ENCODE peak calls at places on chromosomes 5 and 9, in four cellular contexts. One of them, this sample, is unnamed.

GRCh38 chr5:138352722-138353549 is 451 bp downstream of the KDM3B start:
- DNase-seq in WERI-Rb-1: peak
- DNase-seq in left ventricle myocardium inferior: peak
- DNase-seq in foreskin keratinocyte: peak
- DNase-seq in this sample: no peak

GRCh38 chr5:96408841-96409458 is 24.1 kb downstream of the PCSK1 start:
- DNase-seq in foreskin keratinocyte: no peak
- DNase-seq in WERI-Rb-1: no peak
- DNase-seq in left ventricle myocardium inferior: no peak
- DNase-seq in this sample: no peak

GRCh38 chr9:111999319-111999718 is 102.7 kb downstream of the UGCG start:
- DNase-seq in left ventricle myocardium inferior: no peak
- DNase-seq in foreskin keratinocyte: no peak
- DNase-seq in WERI-Rb-1: no peak
- DNase-seq in this sample: no peak

GRCh38 chr9:98364042-98364441 is 108.6 kb upstream of the TBC1D2 start:
- DNase-seq in WERI-Rb-1: peak
- DNase-seq in foreskin keratinocyte: no peak
- DNase-seq in left ventricle myocardium inferior: no peak
- DNase-seq in this sample: no peak

GRCh38 chr5:90557871-90558270 is 726 bp upstream of the ADGRV1 start:
- DNase-seq in left ventricle myocardium inferior: no peak
- DNase-seq in foreskin keratinocyte: peak
- DNase-seq in WERI-Rb-1: no peak
- DNase-seq in this sample: no peak

GRCh38 chr5:155082401-155082800 is 68.8 kb downstream of the KIF4B start:
- DNase-seq in foreskin keratinocyte: peak
- DNase-seq in WERI-Rb-1: no peak
- DNase-seq in left ventricle myocardium inferior: no peak
- DNase-seq in this sample: no peak

GRCh38 chr5:150278046-150278760 is 11.4 kb downstream of the CAMK2A start:
- DNase-seq in WERI-Rb-1: no peak
- DNase-seq in foreskin keratinocyte: no peak
- DNase-seq in left ventricle myocardium inferior: no peak
- DNase-seq in this sample: no peak

GRCh38 chr9:75814667-75815066 is 75.8 kb upstream of the PCSK5 start:
- DNase-seq in WERI-Rb-1: no peak
- DNase-seq in left ventricle myocardium inferior: no peak
- DNase-seq in foreskin keratinocyte: peak
- DNase-seq in this sample: no peak

GRCh38 chr5:100797863-100798262 is 105.2 kb downstream of the ST8SIA4 start:
- DNase-seq in foreskin keratinocyte: peak
- DNase-seq in WERI-Rb-1: no peak
- DNase-seq in left ventricle myocardium inferior: no peak
- DNase-seq in this sample: no peak

GRCh38 chr5:9337908-9338307 is 208.0 kb downstream of the SEMA5A start:
- DNase-seq in left ventricle myocardium inferior: no peak
- DNase-seq in foreskin keratinocyte: peak
- DNase-seq in WERI-Rb-1: no peak
- DNase-seq in this sample: no peak

GRCh38 chr9:3343671-3344070 is 182.1 kb downstream of the RFX3 start:
- DNase-seq in left ventricle myocardium inferior: no peak
- DNase-seq in foreskin keratinocyte: no peak
- DNase-seq in WERI-Rb-1: no peak
- DNase-seq in this sample: no peak

GRCh38 chr9:129735546-129735945 is 17.3 kb downstream of the PTGES start:
- DNase-seq in foreskin keratinocyte: no peak
- DNase-seq in WERI-Rb-1: no peak
- DNase-seq in left ventricle myocardium inferior: no peak
- DNase-seq in this sample: no peak

GRCh38 chr9:90423661-90424193 is 218.9 kb downstream of the DIRAS2 start:
- DNase-seq in foreskin keratinocyte: no peak
- DNase-seq in left ventricle myocardium inferior: no peak
- DNase-seq in WERI-Rb-1: no peak
- DNase-seq in this sample: no peak

GRCh38 chr9:96487949-96488348 is 38.0 kb downstream of the HABP4 start:
- DNase-seq in WERI-Rb-1: no peak
- DNase-seq in left ventricle myocardium inferior: peak
- DNase-seq in foreskin keratinocyte: no peak
- DNase-seq in this sample: no peak

GRCh38 chr5:124124711-124125229 is 612.8 kb downstream of the CSNK1G3 start:
- DNase-seq in left ventricle myocardium inferior: no peak
- DNase-seq in WERI-Rb-1: peak
- DNase-seq in foreskin keratinocyte: no peak
- DNase-seq in this sample: no peak

GRCh38 chr9:129695870-129696269 is 30.4 kb downstream of the PRRX2 start:
- DNase-seq in WERI-Rb-1: no peak
- DNase-seq in left ventricle myocardium inferior: no peak
- DNase-seq in foreskin keratinocyte: no peak
- DNase-seq in this sample: no peak

GRCh38 chr5:157559301-157559700 is 16.3 kb downstream of the ADAM19 start:
- DNase-seq in WERI-Rb-1: no peak
- DNase-seq in left ventricle myocardium inferior: no peak
- DNase-seq in foreskin keratinocyte: peak
- DNase-seq in this sample: no peak

GRCh38 chr5:180395540-180396274 is 42.6 kb upstream of the GFPT2 start:
- DNase-seq in foreskin keratinocyte: no peak
- DNase-seq in left ventricle myocardium inferior: no peak
- DNase-seq in WERI-Rb-1: no peak
- DNase-seq in this sample: no peak

GRCh38 chr9:97176206-97176605 is 131.3 kb upstream of the CCDC180 start:
- DNase-seq in WERI-Rb-1: peak
- DNase-seq in foreskin keratinocyte: peak
- DNase-seq in left ventricle myocardium inferior: no peak
- DNase-seq in this sample: no peak

GRCh38 chr5:173691931-173692330 is 75.5 kb upstream of the BOD1 start:
- DNase-seq in WERI-Rb-1: no peak
- DNase-seq in left ventricle myocardium inferior: no peak
- DNase-seq in foreskin keratinocyte: no peak
- DNase-seq in this sample: no peak

GRCh38 chr9:36163049-36163839 is 5.9 kb upstream of the CCIN start:
- DNase-seq in left ventricle myocardium inferior: peak
- DNase-seq in WERI-Rb-1: peak
- DNase-seq in foreskin keratinocyte: peak
- DNase-seq in this sample: peak

GRCh38 chr5:1652873-1653707 is 129.3 kb upstream of the LPCAT1 start:
- DNase-seq in left ventricle myocardium inferior: no peak
- DNase-seq in foreskin keratinocyte: peak
- DNase-seq in WERI-Rb-1: peak
- DNase-seq in this sample: no peak

GRCh38 chr9:131438190-131438589 is 44.3 kb downstream of the PRRC2B start:
- DNase-seq in WERI-Rb-1: no peak
- DNase-seq in foreskin keratinocyte: no peak
- DNase-seq in left ventricle myocardium inferior: no peak
- DNase-seq in this sample: no peak

DNA sequence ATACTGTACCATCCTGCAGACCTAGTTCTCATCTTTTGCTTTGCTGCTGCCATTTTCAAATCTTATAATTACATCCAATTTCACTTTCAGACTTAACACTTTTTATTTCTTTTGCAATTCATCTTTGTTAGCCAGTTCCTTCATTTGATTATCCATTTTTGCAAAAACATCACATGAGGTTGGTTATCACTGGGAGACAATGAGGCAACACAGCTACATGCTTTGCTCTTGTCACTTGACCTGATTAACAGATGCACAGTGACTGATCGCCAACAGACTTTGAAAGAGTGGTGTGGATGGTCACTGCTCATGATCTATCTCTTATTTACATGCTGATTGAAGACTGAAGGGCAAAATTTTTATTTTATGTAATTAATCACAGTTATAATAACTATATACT is 17.0 kb upstream of the RNF20 start:
- DNase-seq in foreskin keratinocyte: no peak
- DNase-seq in WERI-Rb-1: no peak
- DNase-seq in left ventricle myocardium inferior: no peak
- DNase-seq in this sample: no peak
- TF ChIP-seq CTCF in foreskin keratinocyte: no peak
- TF ChIP-seq CTCF in WERI-Rb-1: no peak
- TF ChIP-seq CTCF in left ventricle myocardium inferior: no peak
- TF ChIP-seq CTCF in this sample: no peak

GRCh38 chr9:27572566-27572917 is 739 bp downstream of the C9orf72 start:
- DNase-seq in WERI-Rb-1: no peak
- DNase-seq in foreskin keratinocyte: peak
- DNase-seq in left ventricle myocardium inferior: no peak
- DNase-seq in this sample: no peak

GRCh38 chr9:27572036-27572435 is 1.2 kb downstream of the C9orf72 start:
- DNase-seq in WERI-Rb-1: no peak
- DNase-seq in foreskin keratinocyte: no peak
- DNase-seq in left ventricle myocardium inferior: no peak
- DNase-seq in this sample: no peak

GRCh38 chr9:27573699-27574265 is 501 bp upstream of the C9orf72 start:
- DNase-seq in foreskin keratinocyte: peak
- DNase-seq in left ventricle myocardium inferior: peak
- DNase-seq in WERI-Rb-1: peak
- DNase-seq in this sample: peak

GRCh38 chr9:27569406-27569805 is 3.9 kb downstream of the C9orf72 start:
- DNase-seq in left ventricle myocardium inferior: no peak
- DNase-seq in WERI-Rb-1: no peak
- DNase-seq in foreskin keratinocyte: no peak
- DNase-seq in this sample: no peak

GRCh38 chr9:27572918-27573698 is at the start of gene C9orf72:
- DNase-seq in WERI-Rb-1: peak
- DNase-seq in left ventricle myocardium inferior: peak
- DNase-seq in foreskin keratinocyte: peak
- DNase-seq in this sample: peak
- TF ChIP-seq CTCF in WERI-Rb-1: no peak
- TF ChIP-seq CTCF in left ventricle myocardium inferior: peak
- TF ChIP-seq CTCF in foreskin keratinocyte: no peak
- TF ChIP-seq CTCF in this sample: peak

DNA sequence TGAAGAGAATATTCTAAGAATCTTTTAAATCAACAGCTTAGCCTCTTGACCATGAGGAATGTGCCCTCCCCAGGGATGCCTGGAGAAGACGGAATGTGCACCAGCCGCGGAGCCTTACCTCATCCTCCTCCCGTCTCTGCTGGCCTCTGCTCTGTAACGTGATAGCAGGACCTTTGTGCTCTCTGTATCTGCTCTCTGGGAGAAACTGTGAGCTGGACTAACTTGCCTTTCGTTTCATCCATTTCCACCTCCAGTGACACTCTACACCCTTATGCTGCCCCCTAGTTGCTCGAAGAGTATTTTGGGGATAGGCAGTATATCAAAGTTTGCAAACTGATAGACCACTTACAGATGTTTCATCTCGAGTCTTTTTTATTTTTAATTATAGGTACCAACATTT is 141.4 kb downstream of the NPR3 start:
- DNase-seq in foreskin keratinocyte: no peak
- DNase-seq in WERI-Rb-1: no peak
- DNase-seq in left ventricle myocardium inferior: peak
- DNase-seq in this sample: no peak
- TF ChIP-seq CTCF in foreskin keratinocyte: peak
- TF ChIP-seq CTCF in WERI-Rb-1: no peak
- TF ChIP-seq CTCF in left ventricle myocardium inferior: peak
- TF ChIP-seq CTCF in this sample: peak

GRCh38 chr5:126499742-126500396 is 76.7 kb downstream of the GRAMD2B start:
- DNase-seq in WERI-Rb-1: no peak
- DNase-seq in left ventricle myocardium inferior: no peak
- DNase-seq in foreskin keratinocyte: no peak
- DNase-seq in this sample: no peak
- TF ChIP-seq CTCF in WERI-Rb-1: peak
- TF ChIP-seq CTCF in left ventricle myocardium inferior: peak
- TF ChIP-seq CTCF in foreskin keratinocyte: peak
- TF ChIP-seq CTCF in this sample: peak

DNA sequence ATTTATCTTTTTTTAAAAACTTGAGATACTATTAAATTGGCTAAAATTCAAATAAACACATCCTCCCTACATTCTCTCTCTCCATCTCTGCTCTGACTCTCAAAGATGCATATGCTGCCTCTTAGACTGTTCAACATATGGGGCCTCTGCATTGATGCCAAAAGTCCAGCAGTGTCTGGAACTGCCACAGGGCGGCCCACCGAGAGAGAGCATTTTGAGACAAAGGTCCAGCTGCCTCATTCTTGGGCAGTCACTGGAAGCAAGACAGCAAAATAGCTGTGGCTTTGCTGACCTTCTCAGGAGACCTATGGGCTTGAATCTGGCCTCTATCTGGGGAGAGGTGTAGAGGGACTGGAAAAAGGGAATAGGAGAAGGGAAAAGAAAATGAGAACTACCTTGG is 12.9 kb upstream of the TSSK1B start:
- DNase-seq in foreskin keratinocyte: no peak
- DNase-seq in left ventricle myocardium inferior: no peak
- DNase-seq in WERI-Rb-1: peak
- DNase-seq in this sample: no peak
- TF ChIP-seq CTCF in foreskin keratinocyte: no peak
- TF ChIP-seq CTCF in left ventricle myocardium inferior: no peak
- TF ChIP-seq CTCF in WERI-Rb-1: peak
- TF ChIP-seq CTCF in this sample: peak

This sample was measured in chondrocyte.